ENCODE peak calls at places on chromosomes 6 and 20, in eight cellular contexts. A is GDM1; V is hippocampal formation; N is neural crest cell; X is activated naive CD8-positive, alpha-beta T cell treated with anti-CD3 and anti-CD28 coated beads, Interleukin-2, amount 10 ng/mL, durations not matched to agents 7 days and 5 days; F is stomach; S is SW 1271; P is cardiac fibroblast. Y is an unnamed sample.

GRCh38 chr20:44738779-44739477 is 6.7 kb upstream of the KCNK15 start:
- DNase-seq in A (peak; percentile 67), V (peak; percentile 58), N (peak; percentile 32), X (no peak), F (peak; percentile 79), S (no peak), P (peak; percentile 80), Y (peak; percentile 80)

GRCh38 chr6:70398783-70399730 is 14.3 kb upstream of the FAM135A start:
- DNase-seq in A (no peak), V (no peak), N (no peak), X (no peak), F (peak; percentile 72), S (peak; percentile 47), P (peak; percentile 40), Y (peak; percentile 23)

GRCh38 chr20:1568166-1568490 is 10.6 kb upstream of the SIRPD start:
- DNase-seq in A (no peak), V (no peak), N (no peak), X (no peak), F (no peak), S (no peak), P (no peak), Y (no peak)

GRCh38 chr6:24543683-24544082 is 48.9 kb downstream of the ALDH5A1 start:
- DNase-seq in A (no peak), V (no peak), N (no peak), X (no peak), F (no peak), S (no peak), P (no peak), Y (no peak)

GRCh38 chr20:21512634-21513180 is 1.2 kb downstream of the NKX2-2 start:
- DNase-seq in A (no peak), V (peak; percentile 37), N (no peak), X (no peak), F (no peak), S (no peak), P (no peak), Y (peak; percentile 35)

GRCh38 chr6:118993358-118993757 is 58.4 kb upstream of the MCM9 start:
- DNase-seq in A (no peak), V (no peak), N (no peak), X (no peak), F (no peak), S (no peak), P (no peak), Y (no peak)

GRCh38 chr6:75396005-75396800 is 97.4 kb downstream of the FILIP1 start:
- DNase-seq in A (no peak), V (no peak), N (no peak), X (no peak), F (no peak), S (no peak), P (peak; percentile 49), Y (no peak)

GRCh38 chr6:3325210-3325609 is 66.5 kb downstream of the PSMG4 start:
- DNase-seq in A (no peak), V (no peak), N (no peak), X (no peak), F (no peak), S (no peak), P (peak; percentile 69), Y (no peak)

GRCh38 chr6:80304014-80304413 is 197.5 kb downstream of the BCKDHB start:
- DNase-seq in A (no peak), V (no peak), N (no peak), X (no peak), F (no peak), S (no peak), P (peak; percentile 20), Y (no peak)

GRCh38 chr20:63454729-63455567 is 17.5 kb downstream of the KCNQ2 start:
- DNase-seq in A (no peak), V (no peak), N (peak; percentile 30), X (no peak), F (no peak), S (no peak), P (peak; percentile 11), Y (no peak)

GRCh38 chr6:6545616-6546317 is 42.8 kb upstream of the LY86 start:
- DNase-seq in A (no peak), V (no peak), N (no peak), X (no peak), F (no peak), S (no peak), P (no peak), Y (no peak)

GRCh38 chr20:57475388-57476072 is 49.4 kb downstream of the CTCFL start:
- DNase-seq in A (no peak), V (no peak), N (no peak), X (no peak), F (no peak), S (no peak), P (no peak), Y (no peak)

GRCh38 chr6:31138982-31139381 is at the start of gene PSORS1C2:
- DNase-seq in A (no peak), V (no peak), N (no peak), X (no peak), F (no peak), S (no peak), P (no peak), Y (no peak)

GRCh38 chr6:105077592-105078463 is 102.0 kb downstream of the POPDC3 start:
- DNase-seq in A (peak; percentile 25), V (no peak), N (no peak), X (no peak), F (no peak), S (no peak), P (peak; percentile 68), Y (peak; percentile 11)

GRCh38 chr6:34281702-34282334 is 33.0 kb upstream of the SMIM29 start:
- DNase-seq in A (no peak), V (no peak), N (no peak), X (no peak), F (no peak), S (no peak), P (peak; percentile 28), Y (no peak)

GRCh38 chr20:63624486-63624885 is 2.4 kb downstream of the GMEB2 start:
- DNase-seq in A (no peak), V (no peak), N (no peak), X (no peak), F (no peak), S (no peak), P (peak; percentile 70), Y (no peak)

GRCh38 chr6:100202417-100203194 is 208.6 kb upstream of the MCHR2 start:
- DNase-seq in A (no peak), V (no peak), N (no peak), X (no peak), F (no peak), S (peak; percentile 56), P (peak; percentile 94), Y (peak; percentile 82)

GRCh38 chr6:22142931-22143330 is 153.9 kb downstream of the PRL start:
- DNase-seq in A (no peak), V (no peak), N (no peak), X (no peak), F (no peak), S (no peak), P (no peak), Y (no peak)

GRCh38 chr6:34616230-34616591 is 60.1 kb upstream of the SPDEF start:
- DNase-seq in A (no peak), V (no peak), N (no peak), X (no peak), F (no peak), S (no peak), P (no peak), Y (no peak)

GRCh38 chr6:24692851-24693592 is 25.9 kb downstream of the C6orf62 start:
- DNase-seq in A (no peak), V (no peak), N (no peak), X (no peak), F (no peak), S (no peak), P (no peak), Y (no peak)

GRCh38 chr20:19929749-19930148 is 87.4 kb upstream of the NAA20 start:
- DNase-seq in A (no peak), V (peak; percentile 10), N (no peak), X (no peak), F (no peak), S (no peak), P (peak; percentile 61), Y (peak; percentile 35)

GRCh38 chr20:36825374-36826104 is 50.4 kb upstream of the TLDC2 start:
- DNase-seq in A (no peak), V (no peak), N (peak; percentile 36), X (no peak), F (no peak), S (no peak), P (no peak), Y (no peak)

GRCh38 chr20:41546535-41546934 is 71.6 kb downstream of the CHD6 start:
- DNase-seq in A (no peak), V (no peak), N (no peak), X (no peak), F (no peak), S (no peak), P (no peak), Y (no peak)

GRCh38 chr6:111361648-111362047 is 121.4 kb downstream of the REV3L start:
- DNase-seq in A (peak; percentile 8), V (peak; percentile 10), N (peak; percentile 12), X (no peak), F (no peak), S (no peak), P (peak; percentile 66), Y (peak; percentile 44)

GRCh38 chr20:56205350-56205749 is 43.2 kb upstream of the MC3R start:
- DNase-seq in A (no peak), V (no peak), N (no peak), X (no peak), F (no peak), S (no peak), P (no peak), Y (no peak)

GRCh38 chr6:170186909-170187668 is 103.8 kb downstream of the DLL1 start:
- DNase-seq in A (no peak), V (no peak), N (no peak), X (no peak), F (no peak), S (no peak), P (no peak), Y (no peak)

GRCh38 chr6:65545920-65546319 is 161.1 kb downstream of the EYS start:
- DNase-seq in A (no peak), V (no peak), N (no peak), X (no peak), F (no peak), S (no peak), P (no peak), Y (no peak)

GRCh38 chr6:15775076-15775634 is 112.3 kb upstream of the DTNBP1 start:
- DNase-seq in A (no peak), V (no peak), N (no peak), X (no peak), F (no peak), S (no peak), P (no peak), Y (no peak)